ENCODE peak calls at places on chromosomes 12 and 14, in nine cellular contexts. N, H, M, U, P, T, C, S and L are unnamed samples. For H3K36me3, the result is how much of the 10 kb centered on the place peaks cover.

GRCh38 chr12:52082026-52082667 is 2.6 kb downstream of the SMIM41 start:
- DNase-seq in N (no peak), H (no peak), M (no peak), U (peak), P (peak), T (peak), C (peak), S (peak), L (peak)

GRCh38 chr14:60760209-60760608 is 25.6 kb downstream of the MNAT1 start:
- DNase-seq in N (no peak), H (no peak), M (no peak), U (no peak), P (no peak), T (no peak), C (no peak), S (no peak), L (no peak)

GRCh38 chr14:96049932-96050331 is 10.8 kb downstream of the C14orf132 start:
- DNase-seq in N (no peak), H (no peak), M (no peak), U (no peak), P (no peak), T (no peak), C (no peak), S (no peak), L (no peak)

GRCh38 chr12:105744659-105745058 is 394.1 kb downstream of the NUAK1 start:
- DNase-seq in N (no peak), H (no peak), M (no peak), U (no peak), P (no peak), T (no peak), C (no peak), S (no peak), L (no peak)

GRCh38 chr14:75879031-75879430 is 102.8 kb downstream of the TGFB3 start:
- DNase-seq in N (no peak), H (no peak), M (no peak), U (peak), P (no peak), T (no peak), C (no peak), S (no peak), L (no peak)

GRCh38 chr12:55912908-55913307 is 14.8 kb downstream of the PYM1 start:
- DNase-seq in N (no peak), H (no peak), M (no peak), U (no peak), P (no peak), T (no peak), C (no peak), S (no peak), L (no peak)

GRCh38 chr12:88509347-88509746 is 70.9 kb downstream of the KITLG start:
- DNase-seq in N (no peak), H (no peak), M (no peak), U (peak), P (no peak), T (no peak), C (no peak), S (no peak), L (no peak)

GRCh38 chr14:85443001-85443400 is 86.9 kb upstream of the FLRT2 start:
- DNase-seq in N (no peak), H (no peak), M (no peak), U (peak), P (no peak), T (no peak), C (no peak), S (no peak), L (no peak)

GRCh38 chr14:90483551-90483950 is 86.7 kb downstream of the CALM1 start:
- DNase-seq in N (no peak), H (peak), M (peak), U (no peak), P (no peak), T (no peak), C (no peak), S (no peak), L (no peak)

GRCh38 chr12:81274619-81275018 is 196.7 kb downstream of the ACSS3 start:
- DNase-seq in N (no peak), H (no peak), M (no peak), U (no peak), P (no peak), T (no peak), C (no peak), S (no peak), L (no peak)
- TF ChIP-seq CTCF in N (no peak), H (no peak), M (no peak), U (no peak), P (no peak), T (no peak), C (no peak), S (no peak), L (no peak)

DNA sequence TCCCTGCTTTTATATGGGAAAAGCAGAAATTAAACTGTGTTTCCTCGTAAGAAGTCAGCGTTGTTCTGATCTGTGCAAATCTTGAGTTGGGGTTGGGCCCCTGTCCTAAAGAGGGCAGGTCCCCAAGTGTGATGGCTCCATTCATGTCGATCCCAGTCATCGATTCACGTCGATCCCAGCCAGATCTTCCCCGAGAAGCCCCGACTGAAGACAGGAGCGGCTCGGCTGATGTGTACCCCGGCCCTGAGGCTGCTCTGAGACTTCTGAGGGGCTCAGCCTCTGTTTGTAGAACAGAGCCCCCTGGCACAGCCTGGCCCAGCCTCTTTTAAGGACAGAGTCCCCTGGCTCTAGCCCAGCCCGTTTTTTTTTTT is 9.3 kb downstream of the PGAM5 start:
- DNase-seq in N (no peak), H (no peak), M (no peak), U (no peak), P (no peak), T (no peak), C (no peak), S (no peak), L (no peak)
- H3K36me3 ChIP-seq in N (under half), H (half or more), M (half or more), U (half or more), P (under half), T (under half), C (half or more), S (under half), L (under half)

GRCh38 chr12:29242921-29243431 is 93.9 kb downstream of the FAR2 start:
- DNase-seq in N (no peak), H (no peak), M (no peak), U (no peak), P (no peak), T (no peak), C (no peak), S (no peak), L (peak)
- TF ChIP-seq POLR2A in N (no peak), H (no peak), M (no peak), U (no peak), P (no peak), T (no peak), C (no peak), S (no peak), L (no peak)

DNA sequence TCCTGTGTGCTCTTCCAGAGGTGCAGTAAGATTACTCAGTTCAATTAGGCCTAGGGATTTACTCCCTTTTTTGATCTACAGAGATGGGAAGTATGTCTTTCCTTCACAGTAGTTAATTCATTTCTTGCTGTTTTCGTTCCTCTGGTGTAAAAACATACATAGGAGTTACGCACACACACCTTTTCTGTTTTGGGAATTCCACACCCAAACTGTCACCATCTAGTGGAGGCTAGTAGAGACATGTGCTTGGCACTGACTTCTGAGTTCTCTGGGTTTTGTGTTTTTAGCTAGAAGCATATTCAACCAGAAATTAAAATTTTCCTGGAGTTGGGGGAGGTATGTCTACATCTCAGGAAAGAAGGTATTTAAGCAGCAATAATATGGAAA is 1.4 kb downstream of the SUSD6 start:
- DNase-seq in N (no peak), H (no peak), M (no peak), U (no peak), P (no peak), T (no peak), C (no peak), S (no peak), L (no peak)
- TF ChIP-seq CTCF in N (peak), H (no peak), M (no peak), U (peak), P (no peak), T (no peak), C (peak), S (no peak), L (no peak)